ENCODE peak calls at places on chromosomes 12 and 14, in seven cellular contexts. One of them, this sample, is unnamed.

GRCh38 chr14:100261621-100262020 is 22.7 kb downstream of the YY1 start:
- DNase-seq in HCT116: no peak
- DNase-seq in tibial artery: no peak
- DNase-seq in endothelial cell of umbilical vein: no peak
- DNase-seq in CD4-positive, alpha-beta memory T cell: no peak
- DNase-seq in cardiac fibroblast: no peak
- DNase-seq in lung: no peak
- DNase-seq in this sample: no peak

GRCh38 chr12:2958432-2959193 is 584 bp upstream of the TEAD4 start:
- DNase-seq in HCT116: peak; percentile 33
- DNase-seq in tibial artery: peak; percentile 37
- DNase-seq in endothelial cell of umbilical vein: peak; percentile 70
- DNase-seq in CD4-positive, alpha-beta memory T cell: no peak
- DNase-seq in cardiac fibroblast: peak; percentile 75
- DNase-seq in lung: peak; percentile 70
- DNase-seq in this sample: no peak

GRCh38 chr12:41743835-41744234 is 400.8 kb downstream of the GXYLT1 start:
- DNase-seq in HCT116: no peak
- DNase-seq in tibial artery: no peak
- DNase-seq in endothelial cell of umbilical vein: no peak
- DNase-seq in CD4-positive, alpha-beta memory T cell: no peak
- DNase-seq in cardiac fibroblast: no peak
- DNase-seq in lung: no peak
- DNase-seq in this sample: no peak

GRCh38 chr14:39265741-39266588 is 32.2 kb downstream of the MIA2 start:
- DNase-seq in HCT116: peak; percentile 72
- DNase-seq in tibial artery: no peak
- DNase-seq in endothelial cell of umbilical vein: peak; percentile 60
- DNase-seq in CD4-positive, alpha-beta memory T cell: no peak
- DNase-seq in cardiac fibroblast: peak; percentile 56
- DNase-seq in lung: no peak
- DNase-seq in this sample: no peak

GRCh38 chr12:14086838-14087237 is 105.4 kb upstream of the GRIN2B start:
- DNase-seq in HCT116: no peak
- DNase-seq in tibial artery: no peak
- DNase-seq in endothelial cell of umbilical vein: no peak
- DNase-seq in CD4-positive, alpha-beta memory T cell: no peak
- DNase-seq in cardiac fibroblast: no peak
- DNase-seq in lung: no peak
- DNase-seq in this sample: no peak

GRCh38 chr14:95196268-95196667 is 38.9 kb upstream of the DICER1 start:
- DNase-seq in HCT116: peak; percentile 6
- DNase-seq in tibial artery: no peak
- DNase-seq in endothelial cell of umbilical vein: no peak
- DNase-seq in CD4-positive, alpha-beta memory T cell: peak; percentile 15
- DNase-seq in cardiac fibroblast: no peak
- DNase-seq in lung: no peak
- DNase-seq in this sample: no peak

GRCh38 chr14:57502581-57503254 is 9.1 kb upstream of the CCDC198 start:
- DNase-seq in HCT116: no peak
- DNase-seq in tibial artery: no peak
- DNase-seq in endothelial cell of umbilical vein: no peak
- DNase-seq in CD4-positive, alpha-beta memory T cell: no peak
- DNase-seq in cardiac fibroblast: peak; percentile 35
- DNase-seq in lung: no peak
- DNase-seq in this sample: peak; percentile 61

GRCh38 chr12:56391721-56392120 is 29.1 kb upstream of the APOF start:
- DNase-seq in HCT116: no peak
- DNase-seq in tibial artery: no peak
- DNase-seq in endothelial cell of umbilical vein: no peak
- DNase-seq in CD4-positive, alpha-beta memory T cell: no peak
- DNase-seq in cardiac fibroblast: no peak
- DNase-seq in lung: no peak
- DNase-seq in this sample: no peak

GRCh38 chr14:84237881-84238280 is 1292.1 kb upstream of the FLRT2 start:
- DNase-seq in HCT116: no peak
- DNase-seq in tibial artery: no peak
- DNase-seq in endothelial cell of umbilical vein: no peak
- DNase-seq in CD4-positive, alpha-beta memory T cell: no peak
- DNase-seq in cardiac fibroblast: peak; percentile 8
- DNase-seq in lung: no peak
- DNase-seq in this sample: no peak

GRCh38 chr12:117967512-117967911 is 1.3 kb downstream of the KSR2 start:
- DNase-seq in HCT116: no peak
- DNase-seq in tibial artery: no peak
- DNase-seq in endothelial cell of umbilical vein: no peak
- DNase-seq in CD4-positive, alpha-beta memory T cell: no peak
- DNase-seq in cardiac fibroblast: no peak
- DNase-seq in lung: no peak
- DNase-seq in this sample: no peak

GRCh38 chr14:33184587-33184986 is 245.9 kb downstream of the NPAS3 start:
- DNase-seq in HCT116: no peak
- DNase-seq in tibial artery: no peak
- DNase-seq in endothelial cell of umbilical vein: peak; percentile 14
- DNase-seq in CD4-positive, alpha-beta memory T cell: no peak
- DNase-seq in cardiac fibroblast: peak; percentile 38
- DNase-seq in lung: no peak
- DNase-seq in this sample: peak; percentile 3

GRCh38 chr12:116979109-116979508 is 68.4 kb downstream of the FBXW8 start:
- DNase-seq in HCT116: no peak
- DNase-seq in tibial artery: no peak
- DNase-seq in endothelial cell of umbilical vein: no peak
- DNase-seq in CD4-positive, alpha-beta memory T cell: no peak
- DNase-seq in cardiac fibroblast: no peak
- DNase-seq in lung: no peak
- DNase-seq in this sample: no peak

GRCh38 chr12:90253674-90254181 is 545.1 kb upstream of the ATP2B1 start:
- DNase-seq in HCT116: peak; percentile 92
- DNase-seq in tibial artery: peak; percentile 79
- DNase-seq in endothelial cell of umbilical vein: peak; percentile 90
- DNase-seq in CD4-positive, alpha-beta memory T cell: peak; percentile 26
- DNase-seq in cardiac fibroblast: peak; percentile 83
- DNase-seq in lung: peak; percentile 43
- DNase-seq in this sample: peak; percentile 92

GRCh38 chr12:76706099-76706498 is 57.8 kb upstream of the ZDHHC17 start:
- DNase-seq in HCT116: no peak
- DNase-seq in tibial artery: no peak
- DNase-seq in endothelial cell of umbilical vein: no peak
- DNase-seq in CD4-positive, alpha-beta memory T cell: no peak
- DNase-seq in cardiac fibroblast: peak; percentile 16
- DNase-seq in lung: no peak
- DNase-seq in this sample: no peak

GRCh38 chr14:89618309-89618708 is 201.3 kb upstream of the FOXN3 start:
- DNase-seq in HCT116: no peak
- DNase-seq in tibial artery: no peak
- DNase-seq in endothelial cell of umbilical vein: peak; percentile 50
- DNase-seq in CD4-positive, alpha-beta memory T cell: no peak
- DNase-seq in cardiac fibroblast: peak; percentile 39
- DNase-seq in lung: no peak
- DNase-seq in this sample: no peak

GRCh38 chr14:68761391-68761790 is 31.5 kb downstream of the ZFP36L1 start:
- DNase-seq in HCT116: no peak
- DNase-seq in tibial artery: no peak
- DNase-seq in endothelial cell of umbilical vein: no peak
- DNase-seq in CD4-positive, alpha-beta memory T cell: no peak
- DNase-seq in cardiac fibroblast: no peak
- DNase-seq in lung: no peak
- DNase-seq in this sample: no peak

GRCh38 chr14:68759912-68760311 is 33.0 kb downstream of the ZFP36L1 start:
- DNase-seq in HCT116: no peak
- DNase-seq in tibial artery: no peak
- DNase-seq in endothelial cell of umbilical vein: no peak
- DNase-seq in CD4-positive, alpha-beta memory T cell: no peak
- DNase-seq in cardiac fibroblast: no peak
- DNase-seq in lung: no peak
- DNase-seq in this sample: no peak

GRCh38 chr14:68760771-68761170 is 32.1 kb downstream of the ZFP36L1 start:
- DNase-seq in HCT116: no peak
- DNase-seq in tibial artery: no peak
- DNase-seq in endothelial cell of umbilical vein: no peak
- DNase-seq in CD4-positive, alpha-beta memory T cell: no peak
- DNase-seq in cardiac fibroblast: no peak
- DNase-seq in lung: no peak
- DNase-seq in this sample: no peak

GRCh38 chr14:68766299-68767247 is 26.3 kb downstream of the ZFP36L1 start:
- DNase-seq in HCT116: no peak
- DNase-seq in tibial artery: no peak
- DNase-seq in endothelial cell of umbilical vein: no peak
- DNase-seq in CD4-positive, alpha-beta memory T cell: no peak
- DNase-seq in cardiac fibroblast: no peak
- DNase-seq in lung: no peak
- DNase-seq in this sample: no peak

GRCh38 chr14:68762944-68763831 is 29.7 kb downstream of the ZFP36L1 start:
- DNase-seq in HCT116: no peak
- DNase-seq in tibial artery: no peak
- DNase-seq in endothelial cell of umbilical vein: peak; percentile 92
- DNase-seq in CD4-positive, alpha-beta memory T cell: no peak
- DNase-seq in cardiac fibroblast: peak; percentile 91
- DNase-seq in lung: peak; percentile 52
- DNase-seq in this sample: peak; percentile 41
- H3K4me3 ChIP-seq in HCT116: no peak overlapping the region
- H3K4me3 ChIP-seq in tibial artery: no peak overlapping the region
- H3K4me3 ChIP-seq in endothelial cell of umbilical vein: no peak overlapping the region
- H3K4me3 ChIP-seq in CD4-positive, alpha-beta memory T cell: no peak overlapping the region
- H3K4me3 ChIP-seq in cardiac fibroblast: no peak overlapping the region
- H3K4me3 ChIP-seq in lung: no peak overlapping the region
- H3K4me3 ChIP-seq in this sample: no peak overlapping the region

DNA sequence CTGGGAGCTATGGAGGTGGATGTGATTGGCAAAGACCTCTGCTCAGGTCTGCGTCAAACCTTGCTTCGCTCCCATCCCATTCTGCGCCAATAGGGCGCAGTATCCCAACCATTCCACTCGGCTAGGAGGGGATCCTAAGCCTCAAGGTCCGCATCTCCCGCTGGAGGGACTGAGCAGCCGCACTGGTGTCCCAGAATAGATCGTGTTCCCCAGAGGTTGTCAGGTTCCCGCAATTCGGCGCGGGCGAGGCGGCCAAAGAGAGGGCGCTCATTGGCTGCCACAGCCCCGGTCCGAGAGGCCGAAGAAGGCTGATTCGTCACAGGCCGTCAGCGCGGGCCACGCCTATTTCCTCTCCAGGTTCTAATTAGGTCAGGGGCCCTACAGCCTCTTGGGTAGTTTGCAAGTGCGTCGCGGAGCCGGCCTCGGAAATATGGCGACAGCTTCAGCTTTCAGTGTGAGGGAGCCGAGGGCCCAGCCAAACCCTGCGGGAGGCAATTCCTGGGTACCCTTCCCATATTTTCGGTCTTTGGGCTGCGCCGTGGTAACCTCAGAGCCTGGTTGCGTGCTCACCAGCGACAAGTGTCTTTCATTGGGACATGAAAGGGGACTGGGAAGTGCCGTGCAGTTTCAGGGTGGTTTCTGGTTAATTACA is 5.0 kb downstream of the OR10AD1 start:
- DNase-seq in HCT116: peak; percentile 87
- DNase-seq in tibial artery: peak; percentile 97
- DNase-seq in endothelial cell of umbilical vein: peak; percentile 94
- DNase-seq in CD4-positive, alpha-beta memory T cell: peak; percentile 89
- DNase-seq in cardiac fibroblast: peak; percentile 96
- DNase-seq in lung: peak; percentile 98
- DNase-seq in this sample: no peak
- H3K4me3 ChIP-seq in HCT116: peak overlapping the region; percentile 69
- H3K4me3 ChIP-seq in tibial artery: peak overlapping the region; percentile 65
- H3K4me3 ChIP-seq in endothelial cell of umbilical vein: peak overlapping the region; percentile 23
- H3K4me3 ChIP-seq in CD4-positive, alpha-beta memory T cell: peak overlapping the region; percentile 82
- H3K4me3 ChIP-seq in cardiac fibroblast: peak overlapping the region; percentile 82
- H3K4me3 ChIP-seq in lung: peak overlapping the region; percentile 76
- H3K4me3 ChIP-seq in this sample: peak overlapping the region; percentile 76

GRCh38 chr12:52023182-52023975 is 16.6 kb downstream of the TAMALIN start:
- DNase-seq in HCT116: peak; percentile 62
- DNase-seq in tibial artery: peak; percentile 84
- DNase-seq in endothelial cell of umbilical vein: peak; percentile 89
- DNase-seq in CD4-positive, alpha-beta memory T cell: peak; percentile 87
- DNase-seq in cardiac fibroblast: peak; percentile 79
- DNase-seq in lung: peak; percentile 90
- DNase-seq in this sample: no peak
- H3K4me3 ChIP-seq in HCT116: peak overlapping the region; percentile 62
- H3K4me3 ChIP-seq in tibial artery: peak overlapping the region; percentile 52
- H3K4me3 ChIP-seq in endothelial cell of umbilical vein: peak overlapping the region; percentile 2
- H3K4me3 ChIP-seq in CD4-positive, alpha-beta memory T cell: peak overlapping the region; percentile 36
- H3K4me3 ChIP-seq in cardiac fibroblast: peak overlapping the region; percentile 54
- H3K4me3 ChIP-seq in lung: peak overlapping the region; percentile 18
- H3K4me3 ChIP-seq in this sample: peak overlapping the region; percentile 50

DNA sequence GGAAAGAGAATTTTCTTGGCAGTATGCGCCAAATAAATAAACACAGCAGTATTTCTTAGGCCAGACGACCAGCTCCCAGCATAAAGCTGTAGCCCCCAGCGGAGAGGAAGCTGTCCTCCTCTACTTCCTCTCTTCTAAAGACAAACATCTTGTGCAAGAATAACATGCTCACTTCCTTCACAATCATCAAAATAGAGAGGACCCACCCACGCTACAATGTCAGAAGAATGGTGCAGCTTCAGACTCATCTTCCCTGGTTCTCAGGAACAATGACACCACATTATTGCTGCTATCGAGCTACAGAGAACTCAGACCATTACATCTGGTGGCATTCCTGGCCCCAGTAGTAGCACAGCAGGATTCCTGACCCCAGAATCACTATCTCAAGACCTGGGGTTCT is 16.6 kb upstream of the VWF start:
- DNase-seq in HCT116: no peak
- DNase-seq in tibial artery: peak; percentile 30
- DNase-seq in endothelial cell of umbilical vein: peak; percentile 85
- DNase-seq in CD4-positive, alpha-beta memory T cell: peak; percentile 33
- DNase-seq in cardiac fibroblast: peak; percentile 78
- DNase-seq in lung: peak; percentile 54
- DNase-seq in this sample: no peak
- H3K4me3 ChIP-seq in HCT116: no peak overlapping the region
- H3K4me3 ChIP-seq in tibial artery: no peak overlapping the region
- H3K4me3 ChIP-seq in endothelial cell of umbilical vein: no peak overlapping the region
- H3K4me3 ChIP-seq in CD4-positive, alpha-beta memory T cell: no peak overlapping the region
- H3K4me3 ChIP-seq in cardiac fibroblast: no peak overlapping the region
- H3K4me3 ChIP-seq in lung: no peak overlapping the region
- H3K4me3 ChIP-seq in this sample: no peak overlapping the region

GRCh38 chr12:53217930-53218307 is 10.9 kb upstream of the ITGB7 start:
- DNase-seq in HCT116: no peak
- DNase-seq in tibial artery: no peak
- DNase-seq in endothelial cell of umbilical vein: no peak
- DNase-seq in CD4-positive, alpha-beta memory T cell: no peak
- DNase-seq in cardiac fibroblast: no peak
- DNase-seq in lung: no peak
- DNase-seq in this sample: no peak
- H3K4me3 ChIP-seq in HCT116: peak overlapping the region; percentile 15
- H3K4me3 ChIP-seq in tibial artery: peak overlapping the region; percentile 74
- H3K4me3 ChIP-seq in endothelial cell of umbilical vein: no peak overlapping the region
- H3K4me3 ChIP-seq in CD4-positive, alpha-beta memory T cell: peak overlapping the region; percentile 1
- H3K4me3 ChIP-seq in cardiac fibroblast: no peak overlapping the region
- H3K4me3 ChIP-seq in lung: no peak overlapping the region
- H3K4me3 ChIP-seq in this sample: peak overlapping the region; percentile 80

GRCh38 chr14:55891692-55892091 is 226.5 kb upstream of the PELI2 start:
- DNase-seq in HCT116: no peak
- DNase-seq in tibial artery: no peak
- DNase-seq in endothelial cell of umbilical vein: no peak
- DNase-seq in CD4-positive, alpha-beta memory T cell: no peak
- DNase-seq in cardiac fibroblast: no peak
- DNase-seq in lung: no peak
- DNase-seq in this sample: no peak
- H3K4me3 ChIP-seq in HCT116: no peak overlapping the region
- H3K4me3 ChIP-seq in tibial artery: no peak overlapping the region
- H3K4me3 ChIP-seq in endothelial cell of umbilical vein: no peak overlapping the region
- H3K4me3 ChIP-seq in CD4-positive, alpha-beta memory T cell: no peak overlapping the region
- H3K4me3 ChIP-seq in cardiac fibroblast: no peak overlapping the region
- H3K4me3 ChIP-seq in lung: no peak overlapping the region
- H3K4me3 ChIP-seq in this sample: no peak overlapping the region

GRCh38 chr12:128266086-128266485 is 884 bp upstream of the TMEM132C start:
- DNase-seq in HCT116: no peak
- DNase-seq in tibial artery: no peak
- DNase-seq in endothelial cell of umbilical vein: no peak
- DNase-seq in CD4-positive, alpha-beta memory T cell: no peak
- DNase-seq in cardiac fibroblast: no peak
- DNase-seq in lung: no peak
- DNase-seq in this sample: no peak
- H3K4me3 ChIP-seq in HCT116: no peak overlapping the region
- H3K4me3 ChIP-seq in tibial artery: no peak overlapping the region
- H3K4me3 ChIP-seq in endothelial cell of umbilical vein: no peak overlapping the region
- H3K4me3 ChIP-seq in CD4-positive, alpha-beta memory T cell: no peak overlapping the region
- H3K4me3 ChIP-seq in cardiac fibroblast: no peak overlapping the region
- H3K4me3 ChIP-seq in lung: no peak overlapping the region
- H3K4me3 ChIP-seq in this sample: no peak overlapping the region